ENCODE peak calls at places on chromosomes 7 and 10, in ten cellular contexts. One of them, this sample, is unnamed.

GRCh38 chr10:88032566-88032965 is 169.1 kb downstream of the PTEN start:
- DNase-seq in K562: no peak
- DNase-seq in CD8-positive, alpha-beta T cell: no peak
- DNase-seq in MM.1S: no peak
- DNase-seq in tibial artery: no peak
- DNase-seq in Caco-2: no peak
- DNase-seq in Peyer's patch: no peak
- DNase-seq in PC-3: no peak
- DNase-seq in suprapubic skin: no peak
- DNase-seq in Panc1: no peak
- DNase-seq in this sample: peak; percentile 61

GRCh38 chr10:90856964-90857634 is 740 bp downstream of the HTR7 start:
- DNase-seq in Peyer's patch: no peak
- DNase-seq in MM.1S: no peak
- DNase-seq in PC-3: no peak
- DNase-seq in Caco-2: no peak
- DNase-seq in K562: no peak
- DNase-seq in suprapubic skin: no peak
- DNase-seq in CD8-positive, alpha-beta T cell: no peak
- DNase-seq in Panc1: no peak
- DNase-seq in tibial artery: no peak
- DNase-seq in this sample: no peak

GRCh38 chr7:25823571-25823970 is 328.4 kb upstream of the NFE2L3 start:
- DNase-seq in Peyer's patch: no peak
- DNase-seq in PC-3: no peak
- DNase-seq in Caco-2: no peak
- DNase-seq in K562: no peak
- DNase-seq in MM.1S: no peak
- DNase-seq in Panc1: no peak
- DNase-seq in CD8-positive, alpha-beta T cell: no peak
- DNase-seq in suprapubic skin: no peak
- DNase-seq in tibial artery: no peak
- DNase-seq in this sample: no peak

GRCh38 chr10:26879744-26880143 is 19.0 kb upstream of the ABI1 start:
- DNase-seq in K562: no peak
- DNase-seq in Caco-2: no peak
- DNase-seq in Peyer's patch: no peak
- DNase-seq in CD8-positive, alpha-beta T cell: no peak
- DNase-seq in MM.1S: peak; percentile 28
- DNase-seq in suprapubic skin: no peak
- DNase-seq in tibial artery: no peak
- DNase-seq in Panc1: no peak
- DNase-seq in PC-3: peak; percentile 53
- DNase-seq in this sample: peak; percentile 57

GRCh38 chr10:99548041-99548530 is 15.3 kb downstream of the NKX2-3 start:
- DNase-seq in suprapubic skin: no peak
- DNase-seq in Panc1: no peak
- DNase-seq in Caco-2: no peak
- DNase-seq in tibial artery: no peak
- DNase-seq in PC-3: peak; percentile 43
- DNase-seq in Peyer's patch: no peak
- DNase-seq in K562: no peak
- DNase-seq in MM.1S: peak; percentile 32
- DNase-seq in CD8-positive, alpha-beta T cell: no peak
- DNase-seq in this sample: peak; percentile 27

GRCh38 chr7:46387646-46388045 is 466.6 kb upstream of the IGFBP3 start:
- DNase-seq in PC-3: no peak
- DNase-seq in Peyer's patch: no peak
- DNase-seq in K562: no peak
- DNase-seq in suprapubic skin: no peak
- DNase-seq in CD8-positive, alpha-beta T cell: no peak
- DNase-seq in Panc1: no peak
- DNase-seq in Caco-2: no peak
- DNase-seq in tibial artery: no peak
- DNase-seq in MM.1S: no peak
- DNase-seq in this sample: peak; percentile 41

GRCh38 chr10:79025113-79025832 is 43.5 kb upstream of the ZMIZ1 start:
- DNase-seq in CD8-positive, alpha-beta T cell: peak; percentile 49
- DNase-seq in Panc1: no peak
- DNase-seq in K562: no peak
- DNase-seq in PC-3: no peak
- DNase-seq in Caco-2: peak; percentile 21
- DNase-seq in suprapubic skin: peak; percentile 69
- DNase-seq in MM.1S: no peak
- DNase-seq in Peyer's patch: peak; percentile 15
- DNase-seq in tibial artery: no peak
- DNase-seq in this sample: no peak

GRCh38 chr7:40267583-40267982 is 132.8 kb downstream of the SUGCT start:
- DNase-seq in tibial artery: no peak
- DNase-seq in MM.1S: no peak
- DNase-seq in Peyer's patch: no peak
- DNase-seq in Caco-2: no peak
- DNase-seq in K562: no peak
- DNase-seq in Panc1: no peak
- DNase-seq in PC-3: no peak
- DNase-seq in CD8-positive, alpha-beta T cell: no peak
- DNase-seq in suprapubic skin: no peak
- DNase-seq in this sample: no peak

GRCh38 chr10:132253092-132253687 is 54.6 kb downstream of the STK32C start:
- DNase-seq in Peyer's patch: no peak
- DNase-seq in CD8-positive, alpha-beta T cell: no peak
- DNase-seq in K562: no peak
- DNase-seq in suprapubic skin: no peak
- DNase-seq in PC-3: no peak
- DNase-seq in MM.1S: no peak
- DNase-seq in Panc1: no peak
- DNase-seq in Caco-2: no peak
- DNase-seq in tibial artery: no peak
- DNase-seq in this sample: no peak

GRCh38 chr10:15253951-15254807 is 85.7 kb upstream of the NMT2 start:
- DNase-seq in suprapubic skin: no peak
- DNase-seq in PC-3: no peak
- DNase-seq in CD8-positive, alpha-beta T cell: no peak
- DNase-seq in Panc1: no peak
- DNase-seq in MM.1S: peak; percentile 48
- DNase-seq in K562: no peak
- DNase-seq in tibial artery: no peak
- DNase-seq in Peyer's patch: no peak
- DNase-seq in Caco-2: no peak
- DNase-seq in this sample: no peak

GRCh38 chr10:119208553-119208940 is 1.2 kb downstream of the GRK5 start:
- DNase-seq in PC-3: peak; percentile 6
- DNase-seq in Caco-2: no peak
- DNase-seq in Panc1: no peak
- DNase-seq in MM.1S: no peak
- DNase-seq in Peyer's patch: no peak
- DNase-seq in CD8-positive, alpha-beta T cell: no peak
- DNase-seq in tibial artery: no peak
- DNase-seq in K562: no peak
- DNase-seq in suprapubic skin: no peak
- DNase-seq in this sample: peak; percentile 49

DNA sequence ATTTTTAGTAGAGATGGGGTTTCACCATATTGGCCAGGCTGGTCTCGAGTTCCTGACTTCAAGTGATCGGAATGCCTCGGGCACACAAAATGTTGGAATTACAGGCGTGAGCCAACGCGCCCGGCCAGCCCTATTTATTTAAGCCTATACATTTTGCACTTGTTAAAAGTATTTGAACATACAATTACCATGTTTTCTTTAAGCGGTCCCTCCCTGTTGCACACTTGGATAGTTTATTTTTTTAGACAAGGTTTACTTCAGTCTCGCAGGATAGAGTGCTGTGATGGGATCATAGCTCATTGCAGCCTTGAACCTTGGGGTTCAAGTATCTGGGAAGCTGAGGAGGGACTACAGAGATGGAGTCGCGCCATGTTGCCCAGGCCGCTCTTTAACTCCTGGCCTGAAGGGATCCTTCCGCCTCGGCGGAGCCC is 35.7 kb upstream of the SRRM3 start:
- DNase-seq in K562: no peak
- DNase-seq in Caco-2: no peak
- DNase-seq in PC-3: no peak
- DNase-seq in Panc1: no peak
- DNase-seq in CD8-positive, alpha-beta T cell: no peak
- DNase-seq in tibial artery: no peak
- DNase-seq in MM.1S: no peak
- DNase-seq in Peyer's patch: no peak
- DNase-seq in suprapubic skin: no peak
- DNase-seq in this sample: peak; percentile 4
- H3K4me3 ChIP-seq in K562: peak overlapping the region; percentile 61
- H3K4me3 ChIP-seq in Caco-2: peak overlapping the region; percentile 42
- H3K4me3 ChIP-seq in PC-3: peak overlapping the region; percentile 84
- H3K4me3 ChIP-seq in Panc1: peak overlapping the region; percentile 75
- H3K4me3 ChIP-seq in CD8-positive, alpha-beta T cell: peak overlapping the region; percentile 87
- H3K4me3 ChIP-seq in tibial artery: peak overlapping the region; percentile 65
- H3K4me3 ChIP-seq in MM.1S: peak overlapping the region; percentile 77
- H3K4me3 ChIP-seq in Peyer's patch: peak overlapping the region; percentile 72
- H3K4me3 ChIP-seq in suprapubic skin: peak overlapping the region; percentile 53
- H3K4me3 ChIP-seq in this sample: peak overlapping the region; percentile 81

GRCh38 chr7:154302380-154302779 is 250.2 kb downstream of the DPP6 start:
- DNase-seq in MM.1S: no peak
- DNase-seq in Peyer's patch: no peak
- DNase-seq in K562: no peak
- DNase-seq in Panc1: no peak
- DNase-seq in PC-3: no peak
- DNase-seq in tibial artery: no peak
- DNase-seq in suprapubic skin: no peak
- DNase-seq in Caco-2: peak; percentile 61
- DNase-seq in CD8-positive, alpha-beta T cell: no peak
- DNase-seq in this sample: no peak
- TF ChIP-seq CTCF in MM.1S: no peak
- TF ChIP-seq CTCF in Peyer's patch: no peak
- TF ChIP-seq CTCF in K562: no peak
- TF ChIP-seq CTCF in Panc1: no peak
- TF ChIP-seq CTCF in PC-3: no peak
- TF ChIP-seq CTCF in tibial artery: no peak
- TF ChIP-seq CTCF in suprapubic skin: no peak
- TF ChIP-seq CTCF in Caco-2: no peak
- TF ChIP-seq CTCF in CD8-positive, alpha-beta T cell: no peak
- TF ChIP-seq CTCF in this sample: no peak

DNA sequence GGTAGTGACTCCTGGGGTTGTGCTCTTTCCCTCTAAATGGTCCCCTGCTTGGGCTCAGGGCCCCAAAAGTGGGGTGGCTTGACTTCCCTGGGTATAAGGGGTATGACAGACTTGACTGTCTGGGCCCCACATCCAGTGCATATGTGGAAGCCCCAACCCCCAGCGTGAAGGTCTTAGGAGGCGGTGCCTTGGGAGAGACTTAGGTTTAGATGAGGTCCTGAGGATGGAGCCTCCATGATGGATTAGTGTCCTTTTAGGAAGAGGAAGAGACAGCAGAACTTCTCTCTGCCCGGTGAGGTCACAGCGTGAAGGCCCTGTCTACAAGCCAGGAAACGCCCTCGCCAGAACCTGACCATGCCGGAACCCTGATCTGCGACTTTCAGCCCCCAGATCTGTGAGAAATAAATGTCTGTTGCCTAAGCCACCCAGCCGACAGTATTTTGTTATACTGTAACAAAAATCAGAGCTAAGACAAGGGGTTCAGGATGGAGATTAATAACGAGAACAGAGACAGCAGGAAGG is 23.8 kb downstream of the PODXL start:
- DNase-seq in PC-3: no peak
- DNase-seq in CD8-positive, alpha-beta T cell: no peak
- DNase-seq in Caco-2: no peak
- DNase-seq in suprapubic skin: no peak
- DNase-seq in K562: no peak
- DNase-seq in MM.1S: no peak
- DNase-seq in tibial artery: no peak
- DNase-seq in Peyer's patch: no peak
- DNase-seq in Panc1: no peak
- DNase-seq in this sample: no peak
- H3K36me3 ChIP-seq in PC-3: no peaks in the 10 kb centered on the region
- H3K36me3 ChIP-seq in CD8-positive, alpha-beta T cell: no peaks in the 10 kb centered on the region
- H3K36me3 ChIP-seq in Caco-2: no peaks in the 10 kb centered on the region
- H3K36me3 ChIP-seq in suprapubic skin: no peaks in the 10 kb centered on the region
- H3K36me3 ChIP-seq in K562: no peaks in the 10 kb centered on the region
- H3K36me3 ChIP-seq in MM.1S: no peaks in the 10 kb centered on the region
- H3K36me3 ChIP-seq in tibial artery: no peaks in the 10 kb centered on the region
- H3K36me3 ChIP-seq in Peyer's patch: no peaks in the 10 kb centered on the region
- H3K36me3 ChIP-seq in Panc1: no peaks in the 10 kb centered on the region
- H3K36me3 ChIP-seq in this sample: no peaks in the 10 kb centered on the region

GRCh38 chr10:32960022-32960421 is 2.0 kb upstream of the ITGB1 start:
- DNase-seq in tibial artery: no peak
- DNase-seq in suprapubic skin: no peak
- DNase-seq in PC-3: peak; percentile 44
- DNase-seq in CD8-positive, alpha-beta T cell: no peak
- DNase-seq in Caco-2: no peak
- DNase-seq in MM.1S: no peak
- DNase-seq in Panc1: no peak
- DNase-seq in K562: peak; percentile 84
- DNase-seq in Peyer's patch: no peak
- DNase-seq in this sample: no peak

GRCh38 chr10:32961343-32961891 is 3.4 kb upstream of the ITGB1 start:
- DNase-seq in suprapubic skin: no peak
- DNase-seq in K562: no peak
- DNase-seq in tibial artery: no peak
- DNase-seq in MM.1S: no peak
- DNase-seq in PC-3: no peak
- DNase-seq in CD8-positive, alpha-beta T cell: no peak
- DNase-seq in Caco-2: no peak
- DNase-seq in Panc1: no peak
- DNase-seq in Peyer's patch: no peak
- DNase-seq in this sample: no peak

GRCh38 chr10:32963102-32963501 is 5.1 kb upstream of the ITGB1 start:
- DNase-seq in PC-3: no peak
- DNase-seq in CD8-positive, alpha-beta T cell: no peak
- DNase-seq in Panc1: no peak
- DNase-seq in suprapubic skin: no peak
- DNase-seq in Caco-2: no peak
- DNase-seq in MM.1S: no peak
- DNase-seq in Peyer's patch: no peak
- DNase-seq in tibial artery: no peak
- DNase-seq in K562: no peak
- DNase-seq in this sample: peak; percentile 87

GRCh38 chr10:32962541-32962940 is 4.5 kb upstream of the ITGB1 start:
- DNase-seq in K562: no peak
- DNase-seq in PC-3: no peak
- DNase-seq in Caco-2: no peak
- DNase-seq in Peyer's patch: no peak
- DNase-seq in CD8-positive, alpha-beta T cell: no peak
- DNase-seq in MM.1S: no peak
- DNase-seq in Panc1: no peak
- DNase-seq in tibial artery: no peak
- DNase-seq in suprapubic skin: no peak
- DNase-seq in this sample: no peak

DNA sequence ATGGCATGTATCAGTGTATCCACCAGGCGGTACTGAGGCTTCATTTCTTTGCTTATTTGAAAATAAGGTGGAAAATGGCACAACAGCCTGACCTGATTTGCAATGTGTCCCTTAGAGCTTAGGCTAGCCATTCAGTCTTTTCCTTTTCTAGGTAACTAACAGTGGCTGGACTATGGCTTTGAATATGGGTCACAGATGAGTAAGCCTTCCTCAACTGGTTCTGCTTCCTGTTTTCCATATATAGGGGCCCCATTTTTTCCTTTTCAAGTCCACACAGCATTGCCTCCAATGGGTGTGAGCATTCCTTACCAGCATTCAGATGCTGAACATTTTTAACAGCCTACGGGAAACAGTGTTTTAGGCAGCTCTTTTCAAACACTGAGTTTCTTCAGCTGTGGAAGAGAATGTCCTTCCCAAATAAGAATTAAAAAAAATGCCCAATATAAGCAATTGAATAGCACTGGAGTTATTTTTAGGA is 3.9 kb upstream of the ITGB1 start:
- DNase-seq in MM.1S: no peak
- DNase-seq in CD8-positive, alpha-beta T cell: no peak
- DNase-seq in PC-3: peak; percentile 95
- DNase-seq in K562: peak; percentile 65
- DNase-seq in Peyer's patch: no peak
- DNase-seq in suprapubic skin: no peak
- DNase-seq in tibial artery: no peak
- DNase-seq in Panc1: no peak
- DNase-seq in Caco-2: no peak
- DNase-seq in this sample: peak; percentile 95
- H3K4me3 ChIP-seq in MM.1S: no peak overlapping the region
- H3K4me3 ChIP-seq in CD8-positive, alpha-beta T cell: no peak overlapping the region
- H3K4me3 ChIP-seq in PC-3: peak overlapping the region; percentile 42
- H3K4me3 ChIP-seq in K562: no peak overlapping the region
- H3K4me3 ChIP-seq in Peyer's patch: no peak overlapping the region
- H3K4me3 ChIP-seq in suprapubic skin: peak overlapping the region; percentile 9
- H3K4me3 ChIP-seq in tibial artery: peak overlapping the region; percentile 18
- H3K4me3 ChIP-seq in Panc1: peak overlapping the region; percentile 4
- H3K4me3 ChIP-seq in Caco-2: no peak overlapping the region
- H3K4me3 ChIP-seq in this sample: no peak overlapping the region